ENCODE peak calls at places on chromosomes 13 and 19, in nine cellular contexts. One of them, this sample, is unnamed.
A peak's percentile ranks its signal among the peaks of the same experiment; 100 is the strongest.

GRCh38 chr13:97072297-97072696 is 78.0 kb upstream of the OXGR1 start:
- DNase-seq in HCT116: no peak
- DNase-seq in lower leg skin: no peak
- DNase-seq in kidney epithelial cell: no peak
- DNase-seq in RWPE1: no peak
- DNase-seq in neural crest cell: no peak
- DNase-seq in progenitor cell of endocrine pancreas: no peak
- DNase-seq in WTC11: no peak
- DNase-seq in osteoblast: no peak
- DNase-seq in this sample: no peak

GRCh38 chr19:290539-291521 is at the start of gene PLPP2:
- DNase-seq in HCT116: no peak
- DNase-seq in lower leg skin: peak; percentile 91
- DNase-seq in kidney epithelial cell: no peak
- DNase-seq in RWPE1: peak; percentile 72
- DNase-seq in neural crest cell: no peak
- DNase-seq in progenitor cell of endocrine pancreas: peak; percentile 58
- DNase-seq in WTC11: peak; percentile 92
- DNase-seq in osteoblast: peak; percentile 91
- DNase-seq in this sample: peak; percentile 35

GRCh38 chr13:50928609-50929274 is 19.2 kb downstream of the RNASEH2B start:
- DNase-seq in HCT116: no peak
- DNase-seq in lower leg skin: no peak
- DNase-seq in kidney epithelial cell: no peak
- DNase-seq in RWPE1: no peak
- DNase-seq in neural crest cell: no peak
- DNase-seq in progenitor cell of endocrine pancreas: no peak
- DNase-seq in WTC11: no peak
- DNase-seq in osteoblast: no peak
- DNase-seq in this sample: no peak

GRCh38 chr13:69935043-69935442 is 172.6 kb upstream of the ATXN8OS start:
- DNase-seq in HCT116: peak; percentile 52
- DNase-seq in lower leg skin: no peak
- DNase-seq in kidney epithelial cell: no peak
- DNase-seq in RWPE1: no peak
- DNase-seq in neural crest cell: no peak
- DNase-seq in progenitor cell of endocrine pancreas: no peak
- DNase-seq in WTC11: no peak
- DNase-seq in osteoblast: no peak
- DNase-seq in this sample: peak; percentile 1

GRCh38 chr19:35644206-35644986 is 2.9 kb downstream of the ETV2 start:
- DNase-seq in HCT116: peak; percentile 93
- DNase-seq in lower leg skin: peak; percentile 99
- DNase-seq in kidney epithelial cell: peak; percentile 77
- DNase-seq in RWPE1: peak; percentile 97
- DNase-seq in neural crest cell: peak; percentile 74
- DNase-seq in progenitor cell of endocrine pancreas: peak; percentile 68
- DNase-seq in WTC11: peak; percentile 98
- DNase-seq in osteoblast: peak; percentile 99
- DNase-seq in this sample: peak; percentile 99

GRCh38 chr13:45238945-45239795 is 38.3 kb upstream of the KCTD4 start:
- DNase-seq in HCT116: no peak
- DNase-seq in lower leg skin: no peak
- DNase-seq in kidney epithelial cell: no peak
- DNase-seq in RWPE1: peak; percentile 80
- DNase-seq in neural crest cell: no peak
- DNase-seq in progenitor cell of endocrine pancreas: no peak
- DNase-seq in WTC11: no peak
- DNase-seq in osteoblast: peak; percentile 85
- DNase-seq in this sample: no peak

GRCh38 chr19:21474671-21475181 is 30.7 kb upstream of the ZNF429 start:
- DNase-seq in HCT116: no peak
- DNase-seq in lower leg skin: peak; percentile 91
- DNase-seq in kidney epithelial cell: peak; percentile 4
- DNase-seq in RWPE1: peak; percentile 82
- DNase-seq in neural crest cell: peak; percentile 75
- DNase-seq in progenitor cell of endocrine pancreas: peak; percentile 90
- DNase-seq in WTC11: peak; percentile 85
- DNase-seq in osteoblast: peak; percentile 97
- DNase-seq in this sample: peak; percentile 94

GRCh38 chr13:42279986-42280385 is 8.0 kb downstream of the AKAP11 start:
- DNase-seq in HCT116: no peak
- DNase-seq in lower leg skin: no peak
- DNase-seq in kidney epithelial cell: no peak
- DNase-seq in RWPE1: no peak
- DNase-seq in neural crest cell: no peak
- DNase-seq in progenitor cell of endocrine pancreas: no peak
- DNase-seq in WTC11: no peak
- DNase-seq in osteoblast: no peak
- DNase-seq in this sample: no peak

GRCh38 chr19:58305932-58306323 is 751 bp downstream of the ERVK3-1 start:
- DNase-seq in HCT116: no peak
- DNase-seq in lower leg skin: no peak
- DNase-seq in kidney epithelial cell: no peak
- DNase-seq in RWPE1: no peak
- DNase-seq in neural crest cell: no peak
- DNase-seq in progenitor cell of endocrine pancreas: no peak
- DNase-seq in WTC11: no peak
- DNase-seq in osteoblast: no peak
- DNase-seq in this sample: peak; percentile 12

GRCh38 chr13:113922412-113923118 is 51.3 kb downstream of the C13orf46 start:
- DNase-seq in HCT116: no peak
- DNase-seq in lower leg skin: peak; percentile 62
- DNase-seq in kidney epithelial cell: no peak
- DNase-seq in RWPE1: no peak
- DNase-seq in neural crest cell: no peak
- DNase-seq in progenitor cell of endocrine pancreas: no peak
- DNase-seq in WTC11: peak; percentile 3
- DNase-seq in osteoblast: no peak
- DNase-seq in this sample: no peak

GRCh38 chr13:108915095-108915633 is 285.8 kb downstream of the MYO16 start:
- DNase-seq in HCT116: no peak
- DNase-seq in lower leg skin: no peak
- DNase-seq in kidney epithelial cell: no peak
- DNase-seq in RWPE1: peak; percentile 13
- DNase-seq in neural crest cell: no peak
- DNase-seq in progenitor cell of endocrine pancreas: no peak
- DNase-seq in WTC11: no peak
- DNase-seq in osteoblast: no peak
- DNase-seq in this sample: peak; percentile 13

GRCh38 chr13:74987124-74987690 is 494.8 kb downstream of the TBC1D4 start:
- DNase-seq in HCT116: no peak
- DNase-seq in lower leg skin: no peak
- DNase-seq in kidney epithelial cell: peak; percentile 29
- DNase-seq in RWPE1: no peak
- DNase-seq in neural crest cell: no peak
- DNase-seq in progenitor cell of endocrine pancreas: no peak
- DNase-seq in WTC11: no peak
- DNase-seq in osteoblast: no peak
- DNase-seq in this sample: no peak

GRCh38 chr13:67299072-67299635 is 69.0 kb upstream of the PCDH9 start:
- DNase-seq in HCT116: no peak
- DNase-seq in lower leg skin: no peak
- DNase-seq in kidney epithelial cell: peak; percentile 89
- DNase-seq in RWPE1: peak; percentile 61
- DNase-seq in neural crest cell: no peak
- DNase-seq in progenitor cell of endocrine pancreas: no peak
- DNase-seq in WTC11: no peak
- DNase-seq in osteoblast: no peak
- DNase-seq in this sample: no peak

GRCh38 chr19:33193864-33194362 is at the start of gene LRP3:
- DNase-seq in HCT116: no peak
- DNase-seq in lower leg skin: no peak
- DNase-seq in kidney epithelial cell: no peak
- DNase-seq in RWPE1: no peak
- DNase-seq in neural crest cell: peak; percentile 43
- DNase-seq in progenitor cell of endocrine pancreas: peak; percentile 43
- DNase-seq in WTC11: peak; percentile 38
- DNase-seq in osteoblast: peak; percentile 92
- DNase-seq in this sample: no peak

GRCh38 chr19:10009269-10009665 is 1.0 kb downstream of the COL5A3 start:
- DNase-seq in HCT116: no peak
- DNase-seq in lower leg skin: peak; percentile 93
- DNase-seq in kidney epithelial cell: no peak
- DNase-seq in RWPE1: peak; percentile 60
- DNase-seq in neural crest cell: peak; percentile 56
- DNase-seq in progenitor cell of endocrine pancreas: peak; percentile 65
- DNase-seq in WTC11: peak; percentile 79
- DNase-seq in osteoblast: peak; percentile 98
- DNase-seq in this sample: peak; percentile 48

GRCh38 chr13:52738719-52739467 is 727 bp downstream of the CNMD start:
- DNase-seq in HCT116: no peak
- DNase-seq in lower leg skin: no peak
- DNase-seq in kidney epithelial cell: no peak
- DNase-seq in RWPE1: no peak
- DNase-seq in neural crest cell: peak; percentile 57
- DNase-seq in progenitor cell of endocrine pancreas: peak; percentile 63
- DNase-seq in WTC11: peak; percentile 68
- DNase-seq in osteoblast: no peak
- DNase-seq in this sample: peak; percentile 42
- TF ChIP-seq CTCF in HCT116: no peak
- TF ChIP-seq CTCF in lower leg skin: no peak
- TF ChIP-seq CTCF in kidney epithelial cell: peak; percentile 11
- TF ChIP-seq CTCF in RWPE1: no peak
- TF ChIP-seq CTCF in neural crest cell: peak; percentile 73
- TF ChIP-seq CTCF in progenitor cell of endocrine pancreas: peak; percentile 79
- TF ChIP-seq CTCF in WTC11: peak; percentile 60
- TF ChIP-seq CTCF in osteoblast: peak; percentile 6
- TF ChIP-seq CTCF in this sample: peak; percentile 74

GRCh38 chr19:42089772-42090171 is 13.8 kb downstream of the ZNF574 start:
- DNase-seq in HCT116: no peak
- DNase-seq in lower leg skin: no peak
- DNase-seq in kidney epithelial cell: no peak
- DNase-seq in RWPE1: no peak
- DNase-seq in neural crest cell: no peak
- DNase-seq in progenitor cell of endocrine pancreas: no peak
- DNase-seq in WTC11: no peak
- DNase-seq in osteoblast: peak; percentile 39
- DNase-seq in this sample: no peak

GRCh38 chr19:42090687-42091086 is 14.7 kb downstream of the ZNF574 start:
- DNase-seq in HCT116: no peak
- DNase-seq in lower leg skin: no peak
- DNase-seq in kidney epithelial cell: no peak
- DNase-seq in RWPE1: no peak
- DNase-seq in neural crest cell: no peak
- DNase-seq in progenitor cell of endocrine pancreas: no peak
- DNase-seq in WTC11: no peak
- DNase-seq in osteoblast: no peak
- DNase-seq in this sample: no peak

GRCh38 chr19:42091300-42092266 is 15.6 kb downstream of the ZNF574 start:
- DNase-seq in HCT116: no peak
- DNase-seq in lower leg skin: no peak
- DNase-seq in kidney epithelial cell: no peak
- DNase-seq in RWPE1: no peak
- DNase-seq in neural crest cell: no peak
- DNase-seq in progenitor cell of endocrine pancreas: no peak
- DNase-seq in WTC11: no peak
- DNase-seq in osteoblast: peak; percentile 93
- DNase-seq in this sample: no peak

GRCh38 chr19:42093505-42093904 is 17.5 kb downstream of the ZNF574 start:
- DNase-seq in HCT116: no peak
- DNase-seq in lower leg skin: no peak
- DNase-seq in kidney epithelial cell: no peak
- DNase-seq in RWPE1: no peak
- DNase-seq in neural crest cell: no peak
- DNase-seq in progenitor cell of endocrine pancreas: no peak
- DNase-seq in WTC11: no peak
- DNase-seq in osteoblast: peak; percentile 64
- DNase-seq in this sample: no peak

DNA sequence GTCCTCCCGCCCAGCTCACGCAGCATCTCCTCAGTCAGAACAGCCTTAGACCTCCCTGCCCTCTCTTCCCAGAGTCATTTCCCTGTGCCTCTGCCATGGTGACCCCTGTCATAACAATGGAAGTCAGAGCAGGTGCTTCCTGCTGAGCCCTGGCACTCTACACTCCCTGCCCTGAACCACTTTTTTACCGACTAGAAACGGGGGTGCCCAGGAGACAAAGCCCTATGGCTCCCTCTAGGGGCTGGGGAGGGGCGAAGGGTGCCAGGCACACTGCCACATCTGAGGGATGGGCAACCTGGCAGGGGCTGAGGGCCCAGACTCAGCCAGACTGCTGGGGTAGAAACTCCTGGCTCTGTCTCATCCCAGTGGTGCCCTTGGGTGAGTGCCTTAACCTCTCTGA is 16.4 kb downstream of the ZNF574 start:
- DNase-seq in HCT116: no peak
- DNase-seq in lower leg skin: no peak
- DNase-seq in kidney epithelial cell: no peak
- DNase-seq in RWPE1: peak; percentile 45
- DNase-seq in neural crest cell: no peak
- DNase-seq in progenitor cell of endocrine pancreas: no peak
- DNase-seq in WTC11: peak; percentile 69
- DNase-seq in osteoblast: peak; percentile 79
- DNase-seq in this sample: peak; percentile 64
- TF ChIP-seq CTCF in HCT116: peak; percentile 84
- TF ChIP-seq CTCF in lower leg skin: no peak
- TF ChIP-seq CTCF in kidney epithelial cell: peak; percentile 71
- TF ChIP-seq CTCF in RWPE1: no peak
- TF ChIP-seq CTCF in neural crest cell: peak; percentile 34
- TF ChIP-seq CTCF in progenitor cell of endocrine pancreas: peak; percentile 24
- TF ChIP-seq CTCF in WTC11: no peak
- TF ChIP-seq CTCF in osteoblast: peak; percentile 55
- TF ChIP-seq CTCF in this sample: peak; percentile 53

GRCh38 chr13:84917252-84917878 is 881.9 kb downstream of the SLITRK6 start:
- DNase-seq in HCT116: no peak
- DNase-seq in lower leg skin: no peak
- DNase-seq in kidney epithelial cell: no peak
- DNase-seq in RWPE1: peak; percentile 12
- DNase-seq in neural crest cell: no peak
- DNase-seq in progenitor cell of endocrine pancreas: no peak
- DNase-seq in WTC11: no peak
- DNase-seq in osteoblast: peak; percentile 50
- DNase-seq in this sample: no peak
- TF ChIP-seq CTCF in HCT116: peak; percentile 30
- TF ChIP-seq CTCF in lower leg skin: no peak
- TF ChIP-seq CTCF in kidney epithelial cell: no peak
- TF ChIP-seq CTCF in RWPE1: peak; percentile 48
- TF ChIP-seq CTCF in neural crest cell: peak; percentile 80
- TF ChIP-seq CTCF in progenitor cell of endocrine pancreas: peak; percentile 69
- TF ChIP-seq CTCF in WTC11: no peak
- TF ChIP-seq CTCF in osteoblast: no peak
- TF ChIP-seq CTCF in this sample: peak; percentile 45

DNA sequence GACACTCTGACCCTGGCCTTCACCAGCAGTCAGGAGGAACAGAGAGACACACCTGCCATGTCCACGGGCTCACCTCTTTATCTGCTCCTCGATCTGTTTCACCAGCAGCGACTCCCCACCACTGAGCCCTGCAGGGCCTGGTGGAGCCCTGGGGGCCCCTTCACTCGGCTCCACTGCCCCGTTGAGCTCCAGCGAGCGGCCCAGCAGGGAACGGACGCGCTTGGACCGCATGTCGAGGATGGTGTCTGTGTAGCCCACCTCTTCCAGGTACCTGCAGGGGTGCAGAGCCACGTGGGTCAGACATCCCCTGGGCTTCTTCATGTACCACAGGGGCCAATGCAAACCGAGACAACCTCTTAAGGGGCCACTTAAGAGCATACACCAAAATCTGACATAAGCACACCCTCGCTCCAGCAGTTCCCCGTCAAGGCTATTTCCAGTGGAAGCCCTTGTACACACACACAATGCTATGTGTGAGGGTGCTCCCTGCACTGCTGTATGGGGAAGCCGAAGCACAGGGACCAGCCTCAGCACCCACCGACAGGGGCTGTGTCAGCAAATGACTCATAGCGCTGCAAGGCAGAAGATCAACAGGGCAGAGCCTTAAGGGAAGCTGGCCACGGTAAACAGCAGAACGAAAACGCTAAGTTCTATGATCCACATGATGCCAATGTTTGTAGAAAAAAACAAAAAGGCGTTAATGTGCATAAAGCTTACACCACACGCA is 12.7 kb upstream of the FKRP start:
- DNase-seq in HCT116: no peak
- DNase-seq in lower leg skin: no peak
- DNase-seq in kidney epithelial cell: no peak
- DNase-seq in RWPE1: no peak
- DNase-seq in neural crest cell: no peak
- DNase-seq in progenitor cell of endocrine pancreas: no peak
- DNase-seq in WTC11: no peak
- DNase-seq in osteoblast: peak; percentile 96
- DNase-seq in this sample: no peak
- TF ChIP-seq CTCF in HCT116: no peak
- TF ChIP-seq CTCF in lower leg skin: no peak
- TF ChIP-seq CTCF in kidney epithelial cell: no peak
- TF ChIP-seq CTCF in RWPE1: no peak
- TF ChIP-seq CTCF in neural crest cell: no peak
- TF ChIP-seq CTCF in progenitor cell of endocrine pancreas: no peak
- TF ChIP-seq CTCF in WTC11: no peak
- TF ChIP-seq CTCF in osteoblast: no peak
- TF ChIP-seq CTCF in this sample: no peak